ENCODE peak calls at places on chromosomes 16 and 17, in ten cellular contexts. One of them, this sample, is unnamed.
A peak's percentile ranks its signal among the peaks of the same experiment; 100 is the strongest.

GRCh38 chr17:40107266-40107980 is 7.0 kb upstream of the NR1D1 start:
- DNase-seq in retinal pigment epithelial cell: no peak
- DNase-seq in hepatocyte: no peak
- DNase-seq in astrocyte of the cerebellum: no peak
- DNase-seq in neuronal stem cell: no peak
- DNase-seq in CD8-positive, alpha-beta memory T cell: peak; percentile 68
- DNase-seq in brain microvascular endothelial cell: no peak
- DNase-seq in mammary epithelial cell: no peak
- DNase-seq in stomach: no peak
- DNase-seq in AG09309: no peak
- DNase-seq in this sample: no peak

GRCh38 chr17:19443148-19443547 is 32.1 kb downstream of the RNF112 start:
- DNase-seq in retinal pigment epithelial cell: no peak
- DNase-seq in hepatocyte: no peak
- DNase-seq in astrocyte of the cerebellum: no peak
- DNase-seq in neuronal stem cell: no peak
- DNase-seq in CD8-positive, alpha-beta memory T cell: no peak
- DNase-seq in brain microvascular endothelial cell: no peak
- DNase-seq in mammary epithelial cell: no peak
- DNase-seq in stomach: no peak
- DNase-seq in AG09309: no peak
- DNase-seq in this sample: no peak

GRCh38 chr16:75376475-75376907 is 56.8 kb downstream of the CFDP1 start:
- DNase-seq in retinal pigment epithelial cell: no peak
- DNase-seq in hepatocyte: peak; percentile 45
- DNase-seq in astrocyte of the cerebellum: no peak
- DNase-seq in neuronal stem cell: no peak
- DNase-seq in CD8-positive, alpha-beta memory T cell: no peak
- DNase-seq in brain microvascular endothelial cell: no peak
- DNase-seq in mammary epithelial cell: peak; percentile 83
- DNase-seq in stomach: no peak
- DNase-seq in AG09309: no peak
- DNase-seq in this sample: no peak

GRCh38 chr16:75624921-75625334 is 1.8 kb upstream of the ADAT1 start:
- DNase-seq in retinal pigment epithelial cell: no peak
- DNase-seq in hepatocyte: peak; percentile 52
- DNase-seq in astrocyte of the cerebellum: no peak
- DNase-seq in neuronal stem cell: no peak
- DNase-seq in CD8-positive, alpha-beta memory T cell: no peak
- DNase-seq in brain microvascular endothelial cell: no peak
- DNase-seq in mammary epithelial cell: peak; percentile 5
- DNase-seq in stomach: no peak
- DNase-seq in AG09309: no peak
- DNase-seq in this sample: no peak

GRCh38 chr16:2224183-2224486 is 744 bp downstream of the E4F1 start:
- DNase-seq in retinal pigment epithelial cell: no peak
- DNase-seq in hepatocyte: no peak
- DNase-seq in astrocyte of the cerebellum: no peak
- DNase-seq in neuronal stem cell: no peak
- DNase-seq in CD8-positive, alpha-beta memory T cell: no peak
- DNase-seq in brain microvascular endothelial cell: peak; percentile 24
- DNase-seq in mammary epithelial cell: no peak
- DNase-seq in stomach: no peak
- DNase-seq in AG09309: peak; percentile 11
- DNase-seq in this sample: no peak

GRCh38 chr17:58249270-58250133 is 11.1 kb downstream of the LPO start:
- DNase-seq in retinal pigment epithelial cell: no peak
- DNase-seq in hepatocyte: peak; percentile 74
- DNase-seq in astrocyte of the cerebellum: no peak
- DNase-seq in neuronal stem cell: peak; percentile 61
- DNase-seq in CD8-positive, alpha-beta memory T cell: peak; percentile 74
- DNase-seq in brain microvascular endothelial cell: peak; percentile 27
- DNase-seq in mammary epithelial cell: peak; percentile 32
- DNase-seq in stomach: peak; percentile 66
- DNase-seq in AG09309: no peak
- DNase-seq in this sample: peak; percentile 1

GRCh38 chr17:77510133-77510796 is 369.5 kb downstream of the SEC14L1 start:
- DNase-seq in retinal pigment epithelial cell: no peak
- DNase-seq in hepatocyte: no peak
- DNase-seq in astrocyte of the cerebellum: no peak
- DNase-seq in neuronal stem cell: no peak
- DNase-seq in CD8-positive, alpha-beta memory T cell: no peak
- DNase-seq in brain microvascular endothelial cell: no peak
- DNase-seq in mammary epithelial cell: no peak
- DNase-seq in stomach: no peak
- DNase-seq in AG09309: no peak
- DNase-seq in this sample: no peak

GRCh38 chr17:81349397-81350319 is 45.6 kb upstream of the BAHCC1 start:
- DNase-seq in retinal pigment epithelial cell: no peak
- DNase-seq in hepatocyte: peak; percentile 47
- DNase-seq in astrocyte of the cerebellum: no peak
- DNase-seq in neuronal stem cell: no peak
- DNase-seq in CD8-positive, alpha-beta memory T cell: no peak
- DNase-seq in brain microvascular endothelial cell: no peak
- DNase-seq in mammary epithelial cell: no peak
- DNase-seq in stomach: no peak
- DNase-seq in AG09309: no peak
- DNase-seq in this sample: no peak

GRCh38 chr16:88681084-88681680 is 5.1 kb downstream of the SNAI3 start:
- DNase-seq in retinal pigment epithelial cell: no peak
- DNase-seq in hepatocyte: no peak
- DNase-seq in astrocyte of the cerebellum: no peak
- DNase-seq in neuronal stem cell: no peak
- DNase-seq in CD8-positive, alpha-beta memory T cell: peak; percentile 45
- DNase-seq in brain microvascular endothelial cell: no peak
- DNase-seq in mammary epithelial cell: peak; percentile 14
- DNase-seq in stomach: peak; percentile 75
- DNase-seq in AG09309: no peak
- DNase-seq in this sample: no peak

GRCh38 chr17:35766903-35767510 is 6.3 kb downstream of the C17orf50 start:
- DNase-seq in retinal pigment epithelial cell: no peak
- DNase-seq in hepatocyte: peak; percentile 59
- DNase-seq in astrocyte of the cerebellum: no peak
- DNase-seq in neuronal stem cell: no peak
- DNase-seq in CD8-positive, alpha-beta memory T cell: no peak
- DNase-seq in brain microvascular endothelial cell: no peak
- DNase-seq in mammary epithelial cell: peak; percentile 34
- DNase-seq in stomach: peak; percentile 59
- DNase-seq in AG09309: no peak
- DNase-seq in this sample: no peak

GRCh38 chr16:12258806-12259205 is 282.3 kb downstream of the SNX29 start:
- DNase-seq in retinal pigment epithelial cell: no peak
- DNase-seq in hepatocyte: no peak
- DNase-seq in astrocyte of the cerebellum: no peak
- DNase-seq in neuronal stem cell: no peak
- DNase-seq in CD8-positive, alpha-beta memory T cell: no peak
- DNase-seq in brain microvascular endothelial cell: no peak
- DNase-seq in mammary epithelial cell: no peak
- DNase-seq in stomach: no peak
- DNase-seq in AG09309: no peak
- DNase-seq in this sample: no peak

GRCh38 chr17:59062509-59062908 is 44.2 kb downstream of the TRIM37 start:
- DNase-seq in retinal pigment epithelial cell: no peak
- DNase-seq in hepatocyte: no peak
- DNase-seq in astrocyte of the cerebellum: no peak
- DNase-seq in neuronal stem cell: no peak
- DNase-seq in CD8-positive, alpha-beta memory T cell: no peak
- DNase-seq in brain microvascular endothelial cell: no peak
- DNase-seq in mammary epithelial cell: no peak
- DNase-seq in stomach: no peak
- DNase-seq in AG09309: no peak
- DNase-seq in this sample: no peak

GRCh38 chr16:85563515-85564276 is 49.4 kb upstream of the GSE1 start:
- DNase-seq in retinal pigment epithelial cell: no peak
- DNase-seq in hepatocyte: peak; percentile 57
- DNase-seq in astrocyte of the cerebellum: no peak
- DNase-seq in neuronal stem cell: no peak
- DNase-seq in CD8-positive, alpha-beta memory T cell: no peak
- DNase-seq in brain microvascular endothelial cell: no peak
- DNase-seq in mammary epithelial cell: no peak
- DNase-seq in stomach: peak; percentile 85
- DNase-seq in AG09309: no peak
- DNase-seq in this sample: no peak

GRCh38 chr17:77140878-77141767 is at the start of gene SEC14L1:
- DNase-seq in retinal pigment epithelial cell: no peak
- DNase-seq in hepatocyte: peak; percentile 66
- DNase-seq in astrocyte of the cerebellum: no peak
- DNase-seq in neuronal stem cell: peak; percentile 59
- DNase-seq in CD8-positive, alpha-beta memory T cell: peak; percentile 34
- DNase-seq in brain microvascular endothelial cell: no peak
- DNase-seq in mammary epithelial cell: peak; percentile 35
- DNase-seq in stomach: peak; percentile 49
- DNase-seq in AG09309: no peak
- DNase-seq in this sample: no peak

DNA sequence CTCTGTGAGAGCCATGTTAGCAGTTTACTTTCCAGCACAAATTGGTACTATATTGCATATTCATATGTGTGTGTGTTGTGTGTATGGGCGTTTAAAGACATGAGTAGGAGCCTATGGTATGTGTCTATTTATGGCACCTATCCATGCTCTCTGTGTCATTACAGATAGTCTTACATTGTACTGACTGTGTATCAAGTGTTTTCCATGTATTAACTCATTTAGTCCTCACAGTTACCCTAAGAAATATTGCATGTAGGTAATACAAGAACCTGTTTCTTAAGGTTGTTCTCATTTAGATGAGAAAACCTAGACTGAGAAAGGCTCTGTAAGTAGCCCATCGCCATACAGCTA is 1.6 kb downstream of the ALG1 start:
- DNase-seq in retinal pigment epithelial cell: no peak
- DNase-seq in hepatocyte: no peak
- DNase-seq in astrocyte of the cerebellum: no peak
- DNase-seq in neuronal stem cell: no peak
- DNase-seq in CD8-positive, alpha-beta memory T cell: no peak
- DNase-seq in brain microvascular endothelial cell: no peak
- DNase-seq in mammary epithelial cell: no peak
- DNase-seq in stomach: no peak
- DNase-seq in AG09309: no peak
- DNase-seq in this sample: no peak
- H3K4me3 ChIP-seq in retinal pigment epithelial cell: no peak overlapping the region
- H3K4me3 ChIP-seq in hepatocyte: no peak overlapping the region
- H3K4me3 ChIP-seq in astrocyte of the cerebellum: no peak overlapping the region
- H3K4me3 ChIP-seq in neuronal stem cell: no peak overlapping the region
- H3K4me3 ChIP-seq in CD8-positive, alpha-beta memory T cell: no peak overlapping the region
- H3K4me3 ChIP-seq in brain microvascular endothelial cell: no peak overlapping the region
- H3K4me3 ChIP-seq in mammary epithelial cell: no peak overlapping the region
- H3K4me3 ChIP-seq in stomach: peak overlapping the region; percentile 69
- H3K4me3 ChIP-seq in AG09309: no peak overlapping the region
- H3K4me3 ChIP-seq in this sample: no peak overlapping the region

GRCh38 chr17:29111816-29112499 is 68.2 kb downstream of the MYO18A start:
- DNase-seq in retinal pigment epithelial cell: no peak
- DNase-seq in hepatocyte: peak; percentile 79
- DNase-seq in astrocyte of the cerebellum: no peak
- DNase-seq in neuronal stem cell: peak; percentile 63
- DNase-seq in CD8-positive, alpha-beta memory T cell: peak; percentile 49
- DNase-seq in brain microvascular endothelial cell: peak; percentile 42
- DNase-seq in mammary epithelial cell: peak; percentile 55
- DNase-seq in stomach: peak; percentile 72
- DNase-seq in AG09309: no peak
- DNase-seq in this sample: no peak
- H3K4me3 ChIP-seq in retinal pigment epithelial cell: no peak overlapping the region
- H3K4me3 ChIP-seq in hepatocyte: no peak overlapping the region
- H3K4me3 ChIP-seq in astrocyte of the cerebellum: no peak overlapping the region
- H3K4me3 ChIP-seq in neuronal stem cell: no peak overlapping the region
- H3K4me3 ChIP-seq in CD8-positive, alpha-beta memory T cell: no peak overlapping the region
- H3K4me3 ChIP-seq in brain microvascular endothelial cell: no peak overlapping the region
- H3K4me3 ChIP-seq in mammary epithelial cell: no peak overlapping the region
- H3K4me3 ChIP-seq in stomach: no peak overlapping the region
- H3K4me3 ChIP-seq in AG09309: no peak overlapping the region
- H3K4me3 ChIP-seq in this sample: no peak overlapping the region

GRCh38 chr17:29835438-29836351 is 94.3 kb downstream of the SSH2 start:
- DNase-seq in retinal pigment epithelial cell: no peak
- DNase-seq in hepatocyte: no peak
- DNase-seq in astrocyte of the cerebellum: peak; percentile 16
- DNase-seq in neuronal stem cell: no peak
- DNase-seq in CD8-positive, alpha-beta memory T cell: no peak
- DNase-seq in brain microvascular endothelial cell: peak; percentile 50
- DNase-seq in mammary epithelial cell: no peak
- DNase-seq in stomach: peak; percentile 54
- DNase-seq in AG09309: no peak
- DNase-seq in this sample: no peak
- H3K4me3 ChIP-seq in retinal pigment epithelial cell: no peak overlapping the region
- H3K4me3 ChIP-seq in hepatocyte: no peak overlapping the region
- H3K4me3 ChIP-seq in astrocyte of the cerebellum: no peak overlapping the region
- H3K4me3 ChIP-seq in neuronal stem cell: no peak overlapping the region
- H3K4me3 ChIP-seq in CD8-positive, alpha-beta memory T cell: no peak overlapping the region
- H3K4me3 ChIP-seq in brain microvascular endothelial cell: no peak overlapping the region
- H3K4me3 ChIP-seq in mammary epithelial cell: no peak overlapping the region
- H3K4me3 ChIP-seq in stomach: no peak overlapping the region
- H3K4me3 ChIP-seq in AG09309: no peak overlapping the region
- H3K4me3 ChIP-seq in this sample: no peak overlapping the region

GRCh38 chr16:3282747-3283524 is at the start of gene ZNF263:
- DNase-seq in retinal pigment epithelial cell: peak; percentile 90
- DNase-seq in hepatocyte: peak; percentile 98
- DNase-seq in astrocyte of the cerebellum: peak; percentile 94
- DNase-seq in neuronal stem cell: peak; percentile 91
- DNase-seq in CD8-positive, alpha-beta memory T cell: peak; percentile 95
- DNase-seq in brain microvascular endothelial cell: peak; percentile 96
- DNase-seq in mammary epithelial cell: peak; percentile 98
- DNase-seq in stomach: peak; percentile 96
- DNase-seq in AG09309: peak; percentile 94
- DNase-seq in this sample: peak; percentile 92

GRCh38 chr16:3281222-3281621 is 2.1 kb upstream of the ZNF263 start:
- DNase-seq in retinal pigment epithelial cell: no peak
- DNase-seq in hepatocyte: no peak
- DNase-seq in astrocyte of the cerebellum: no peak
- DNase-seq in neuronal stem cell: no peak
- DNase-seq in CD8-positive, alpha-beta memory T cell: no peak
- DNase-seq in brain microvascular endothelial cell: no peak
- DNase-seq in mammary epithelial cell: no peak
- DNase-seq in stomach: no peak
- DNase-seq in AG09309: no peak
- DNase-seq in this sample: no peak

GRCh38 chr16:3282103-3282746 is 1.1 kb upstream of the ZNF263 start:
- DNase-seq in retinal pigment epithelial cell: no peak
- DNase-seq in hepatocyte: no peak
- DNase-seq in astrocyte of the cerebellum: no peak
- DNase-seq in neuronal stem cell: no peak
- DNase-seq in CD8-positive, alpha-beta memory T cell: no peak
- DNase-seq in brain microvascular endothelial cell: peak; percentile 61
- DNase-seq in mammary epithelial cell: no peak
- DNase-seq in stomach: no peak
- DNase-seq in AG09309: no peak
- DNase-seq in this sample: no peak

GRCh38 chr16:3283525-3284447 is 495 bp downstream of the ZNF263 start:
- DNase-seq in retinal pigment epithelial cell: no peak
- DNase-seq in hepatocyte: no peak
- DNase-seq in astrocyte of the cerebellum: no peak
- DNase-seq in neuronal stem cell: no peak
- DNase-seq in CD8-positive, alpha-beta memory T cell: no peak
- DNase-seq in brain microvascular endothelial cell: no peak
- DNase-seq in mammary epithelial cell: peak; percentile 18
- DNase-seq in stomach: no peak
- DNase-seq in AG09309: no peak
- DNase-seq in this sample: no peak

DNA sequence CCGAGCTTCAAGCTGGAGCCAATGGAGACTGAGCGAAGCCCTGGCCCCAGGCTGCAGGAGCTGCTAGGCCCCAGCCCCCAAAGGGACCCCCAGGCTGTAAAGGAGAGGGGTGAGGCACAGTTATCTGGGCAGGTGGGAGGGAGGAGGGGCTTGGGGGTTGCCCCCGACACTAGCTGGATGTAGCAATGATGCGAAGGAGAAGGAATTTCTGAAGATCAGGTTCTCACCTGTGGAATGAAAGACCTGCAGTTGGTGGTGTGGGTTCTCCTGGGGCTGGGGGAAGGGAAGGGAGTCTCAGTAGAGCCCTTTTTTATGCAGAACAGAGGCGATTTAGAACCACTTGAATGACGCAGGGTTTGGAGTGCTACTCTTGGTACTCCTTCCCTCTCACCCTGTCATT is 1.8 kb downstream of the ZNF263 start:
- DNase-seq in retinal pigment epithelial cell: no peak
- DNase-seq in hepatocyte: no peak
- DNase-seq in astrocyte of the cerebellum: no peak
- DNase-seq in neuronal stem cell: no peak
- DNase-seq in CD8-positive, alpha-beta memory T cell: no peak
- DNase-seq in brain microvascular endothelial cell: no peak
- DNase-seq in mammary epithelial cell: no peak
- DNase-seq in stomach: no peak
- DNase-seq in AG09309: no peak
- DNase-seq in this sample: no peak
- H3K4me3 ChIP-seq in retinal pigment epithelial cell: peak overlapping the region; percentile 88
- H3K4me3 ChIP-seq in hepatocyte: peak overlapping the region; percentile 89
- H3K4me3 ChIP-seq in astrocyte of the cerebellum: peak overlapping the region; percentile 95
- H3K4me3 ChIP-seq in neuronal stem cell: no peak overlapping the region
- H3K4me3 ChIP-seq in CD8-positive, alpha-beta memory T cell: peak overlapping the region; percentile 91
- H3K4me3 ChIP-seq in brain microvascular endothelial cell: peak overlapping the region; percentile 89
- H3K4me3 ChIP-seq in mammary epithelial cell: peak overlapping the region; percentile 98
- H3K4me3 ChIP-seq in stomach: peak overlapping the region; percentile 100
- H3K4me3 ChIP-seq in AG09309: peak overlapping the region; percentile 70
- H3K4me3 ChIP-seq in this sample: peak overlapping the region; percentile 95